ENCODE peak calls at places on chromosomes 2 and 18, in seven cellular contexts. N is fibroblast of lung, Y is HFF-Myc, E is HL-60, I is astrocyte of the spinal cord, C is gastrocnemius medialis, G is epithelial cell of esophagus. U is an unnamed sample.

GRCh38 chr2:64910972-64911433 is 78.2 kb upstream of the SLC1A4 start:
- DNase-seq in G (no peak), E (no peak), Y (no peak), N (no peak), I (no peak), C (no peak), U (no peak)

GRCh38 chr2:46171441-46171953 is 125.7 kb upstream of the EPAS1 start:
- DNase-seq in N (peak; percentile 84), E (no peak), G (peak; percentile 91), I (peak; percentile 86), Y (peak; percentile 87), C (no peak), U (no peak)

GRCh38 chr2:160581448-160581847 is 87.8 kb upstream of the RBMS1 start:
- DNase-seq in N (no peak), Y (no peak), E (no peak), C (no peak), G (no peak), I (no peak), U (no peak)

GRCh38 chr2:20960003-20960402 is 83.9 kb downstream of the APOB start:
- DNase-seq in N (no peak), Y (no peak), G (no peak), E (no peak), I (no peak), C (no peak), U (no peak)

GRCh38 chr2:23662466-23662865 is 264.5 kb downstream of the ATAD2B start:
- DNase-seq in I (no peak), C (no peak), E (no peak), N (no peak), G (no peak), Y (no peak), U (no peak)

GRCh38 chr2:164690361-164690760 is 69.1 kb upstream of the GRB14 start:
- DNase-seq in Y (no peak), G (no peak), E (no peak), N (no peak), I (no peak), C (no peak), U (no peak)

GRCh38 chr2:193462411-193462810 is 1267.7 kb upstream of the TMEFF2 start:
- DNase-seq in G (no peak), E (no peak), I (peak; percentile 23), N (no peak), Y (no peak), C (no peak), U (no peak)

GRCh38 chr2:10873790-10874437 is 37.8 kb upstream of the KCNF1 start:
- DNase-seq in N (peak; percentile 47), Y (no peak), G (peak; percentile 74), C (no peak), I (no peak), E (no peak), U (peak; percentile 71)

GRCh38 chr18:67634631-67635338 is 118.3 kb upstream of the DSEL start:
- DNase-seq in G (no peak), E (no peak), Y (no peak), N (no peak), I (no peak), C (no peak), U (no peak)

GRCh38 chr2:143629344-143629743 is 500.1 kb downstream of the ARHGAP15 start:
- DNase-seq in G (no peak), I (peak; percentile 87), Y (no peak), E (no peak), N (peak; percentile 54), C (no peak), U (no peak)

GRCh38 chr2:239112127-239112774 is 264.4 kb downstream of the TWIST2 start:
- DNase-seq in C (no peak), I (no peak), N (no peak), Y (no peak), G (no peak), E (no peak), U (no peak)

GRCh38 chr2:223914349-223914748 is 30.8 kb downstream of the WDFY1 start:
- DNase-seq in N (no peak), I (no peak), Y (no peak), E (no peak), G (no peak), C (no peak), U (no peak)

GRCh38 chr2:80380767-80381166 is 76.2 kb upstream of the LRRTM1 start:
- DNase-seq in G (no peak), E (no peak), I (no peak), Y (no peak), N (no peak), C (no peak), U (no peak)

GRCh38 chr2:162198239-162198638 is 45.0 kb downstream of the FAP start:
- DNase-seq in C (no peak), G (no peak), N (peak; percentile 83), Y (no peak), E (no peak), I (peak; percentile 15), U (no peak)

GRCh38 chr18:24177499-24178133 is 38.8 kb downstream of the CABYR start:
- DNase-seq in I (no peak), Y (no peak), N (no peak), E (no peak), G (no peak), C (no peak), U (no peak)

GRCh38 chr2:120425014-120425413 is 79.1 kb downstream of the INHBB start:
- DNase-seq in N (no peak), C (no peak), I (no peak), E (no peak), Y (no peak), G (no peak), U (no peak)

GRCh38 chr2:28202718-28203117 is 189.9 kb upstream of the FOSL2 start:
- DNase-seq in N (no peak), Y (no peak), C (no peak), I (no peak), G (no peak), E (no peak), U (no peak)

GRCh38 chr2:123993728-123994323 is 31.3 kb upstream of the CNTNAP5 start:
- DNase-seq in G (peak; percentile 55), C (no peak), Y (no peak), I (peak; percentile 1), N (no peak), E (peak; percentile 17), U (no peak)

GRCh38 chr2:141967503-141967902 is 163.3 kb downstream of the LRP1B start:
- DNase-seq in Y (no peak), N (no peak), C (no peak), I (no peak), E (no peak), G (no peak), U (no peak)

GRCh38 chr2:40062381-40062780 is 283.3 kb upstream of the THUMPD2 start:
- DNase-seq in I (no peak), E (no peak), N (no peak), Y (no peak), C (no peak), G (no peak), U (no peak)

GRCh38 chr2:200308421-200309295 is 2.2 kb downstream of the SPATS2L start:
- DNase-seq in I (peak; percentile 65), C (no peak), E (no peak), G (no peak), Y (peak; percentile 20), N (peak; percentile 49), U (no peak)
- TF ChIP-seq CTCF in I (no peak), C (no peak), E (no peak), G (no peak), Y (peak; percentile 3), N (peak; percentile 36), U (peak; percentile 32)

GRCh38 chr2:71419976-71420375 is 33.4 kb upstream of the DYSF start:
- DNase-seq in G (no peak), C (no peak), I (no peak), Y (no peak), E (no peak), N (no peak), U (no peak)

GRCh38 chr2:71419145-71419544 is 34.2 kb upstream of the DYSF start:
- DNase-seq in G (no peak), I (no peak), Y (no peak), N (no peak), C (no peak), E (no peak), U (no peak)

GRCh38 chr2:71422786-71423185 is 30.6 kb upstream of the DYSF start:
- DNase-seq in Y (no peak), E (no peak), G (no peak), N (no peak), C (no peak), I (no peak), U (no peak)

GRCh38 chr2:71417300-71418202 is 35.8 kb upstream of the DYSF start:
- DNase-seq in Y (no peak), I (peak; percentile 8), E (no peak), C (no peak), G (peak; percentile 6), N (no peak), U (no peak)
- H3K4me3 ChIP-seq in Y (no peak overlapping the region), I (peak overlapping the region; percentile 4), E (no peak overlapping the region), C (no peak overlapping the region), G (peak overlapping the region; percentile 46), N (no peak overlapping the region), U (peak overlapping the region; percentile 24)

GRCh38 chr2:97908208-97908676 is 87.5 kb downstream of the TMEM131 start:
- DNase-seq in E (no peak), N (no peak), I (no peak), G (no peak), Y (no peak), C (no peak), U (no peak)
- TF ChIP-seq CTCF in E (no peak), N (no peak), I (no peak), G (no peak), Y (no peak), C (no peak), U (no peak)

GRCh38 chr2:53786371-53787254 is at the start of the genes ASB3 and ERLEC1:
- DNase-seq in G (peak; percentile 79), Y (peak; percentile 66), E (peak; percentile 90), C (peak; percentile 84), I (peak; percentile 92), N (peak; percentile 87), U (peak; percentile 93)

GRCh38 chr2:53784431-53784830 is 2.3 kb downstream of the ASB3 start:
- DNase-seq in I (no peak), G (no peak), Y (no peak), N (peak; percentile 36), E (no peak), C (no peak), U (no peak)

GRCh38 chr2:53785378-53785777 is 1.4 kb downstream of the ASB3 start:
- DNase-seq in G (no peak), C (no peak), N (no peak), E (no peak), Y (no peak), I (no peak), U (no peak)

GRCh38 chr2:53787911-53788289 is 1.1 kb downstream of the ERLEC1 start:
- DNase-seq in G (peak; percentile 19), E (no peak), N (no peak), Y (no peak), C (no peak), I (no peak), U (no peak)

DNA sequence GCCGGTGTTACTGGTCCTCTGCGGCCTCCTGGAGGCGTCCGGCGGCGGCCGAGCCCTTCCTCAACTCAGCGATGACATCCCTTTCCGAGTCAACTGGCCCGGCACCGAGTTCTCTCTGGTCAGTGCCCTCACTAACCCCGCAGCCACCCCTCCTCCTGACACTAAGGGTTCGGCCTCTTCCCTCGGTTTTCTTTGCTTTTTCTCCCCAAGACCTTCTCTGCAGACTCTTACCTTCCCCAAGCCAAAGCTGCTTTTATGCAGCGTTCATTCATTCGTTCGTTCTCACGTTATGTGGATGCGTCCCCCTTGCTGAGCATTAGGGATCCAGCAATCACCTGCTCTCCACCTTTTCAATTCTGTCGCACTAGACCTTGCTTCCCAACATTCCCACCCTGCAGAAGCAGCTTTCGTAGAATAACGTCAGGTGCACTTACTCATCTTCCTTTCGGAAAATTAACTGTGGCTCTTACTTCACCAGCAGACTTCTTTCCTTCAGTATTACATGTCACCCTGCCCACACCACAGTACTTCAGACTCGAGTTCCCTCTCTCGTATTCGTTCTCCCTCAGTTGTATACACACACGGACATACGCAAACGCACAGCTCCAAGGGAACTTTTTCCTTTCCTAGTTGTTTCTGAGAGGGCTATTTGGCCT is 539 bp downstream of the ERLEC1 start:
- DNase-seq in C (no peak), G (peak; percentile 40), Y (no peak), E (peak; percentile 46), I (peak; percentile 25), N (peak; percentile 55), U (no peak)
- H3K4me3 ChIP-seq in C (peak overlapping the region; percentile 94), G (peak overlapping the region; percentile 66), Y (peak overlapping the region; percentile 71), E (peak overlapping the region; percentile 78), I (peak overlapping the region; percentile 78), N (peak overlapping the region; percentile 100), U (peak overlapping the region; percentile 71)

U was measured in heart left ventricle.